ENCODE peak calls at places on chromosomes 16 and 17, in ten cellular contexts. R is mammary epithelial cell, L is thyroid gland, G is body of pancreas, H is stomach, W is left ventricle myocardium inferior, F is A549, Y is right cardiac atrium, M is PC-3, U is aorta. Z is an unnamed sample.

GRCh38 chr17:76005263-76006149 is 4.9 kb downstream of the CDK3 start:
- DNase-seq in U (peak), F (peak), W (peak), M (peak), H (peak), R (peak), G (peak), L (peak), Y (peak), Z (peak)

GRCh38 chr17:1909985-1910384 is 80.2 kb downstream of the RPA1 start:
- DNase-seq in R (no peak), W (no peak), H (no peak), G (no peak), M (no peak), U (no peak), Y (no peak), F (no peak), L (no peak), Z (no peak)

GRCh38 chr16:24610421-24610765 is 71.0 kb downstream of the RBBP6 start:
- DNase-seq in H (no peak), G (peak), F (no peak), L (no peak), W (peak), Y (peak), U (peak), R (peak), M (peak), Z (no peak)

GRCh38 chr16:28596115-28596630 is 677 bp downstream of the SULT1A2 start:
- DNase-seq in M (no peak), G (peak), L (peak), W (no peak), H (no peak), Y (peak), U (no peak), R (no peak), F (no peak), Z (no peak)

GRCh38 chr17:1830288-1830687 is 483 bp downstream of the RPA1 start:
- DNase-seq in H (no peak), R (peak), M (peak), F (peak), L (peak), U (no peak), Y (no peak), G (no peak), W (no peak), Z (no peak)

GRCh38 chr16:71467810-71468209 is 5.8 kb upstream of the ZNF23 start:
- DNase-seq in F (no peak), Y (peak), R (peak), H (no peak), W (no peak), M (peak), L (peak), G (no peak), U (no peak), Z (peak)

GRCh38 chr17:42387221-42387657 is 1.0 kb downstream of the STAT3 start:
- DNase-seq in W (no peak), U (no peak), H (no peak), R (peak), M (no peak), Y (no peak), L (no peak), F (no peak), G (peak), Z (peak)

GRCh38 chr17:72021417-72022041 is 99.3 kb upstream of the SOX9 start:
- DNase-seq in L (no peak), W (no peak), G (no peak), F (no peak), H (no peak), R (no peak), Y (no peak), U (no peak), M (no peak), Z (no peak)

GRCh38 chr17:66691644-66692500 is 143.0 kb upstream of the CACNG5 start:
- DNase-seq in Y (peak), R (no peak), M (peak), G (no peak), H (no peak), U (no peak), W (no peak), L (no peak), F (peak), Z (no peak)

GRCh38 chr17:42894283-42895184 is 6.1 kb upstream of the G6PC1 start:
- DNase-seq in H (peak), Y (no peak), W (no peak), R (no peak), L (no peak), U (peak), M (no peak), G (peak), F (no peak), Z (no peak)

GRCh38 chr17:78039581-78039980 is 81.1 kb downstream of the TNRC6C start:
- DNase-seq in W (no peak), F (no peak), M (no peak), U (no peak), Y (no peak), H (no peak), L (no peak), R (no peak), G (no peak), Z (peak)

GRCh38 chr16:54284319-54284930 is 2.2 kb downstream of the IRX3 start:
- DNase-seq in H (peak), F (no peak), W (no peak), Y (peak), L (peak), U (no peak), M (no peak), R (peak), G (no peak), Z (no peak)

GRCh38 chr17:31549121-31549524 is 157.6 kb downstream of the RAB11FIP4 start:
- DNase-seq in F (peak), Y (no peak), U (no peak), G (no peak), W (no peak), M (no peak), R (no peak), L (peak), H (no peak), Z (peak)

GRCh38 chr17:70050931-70051330 is 24.1 kb upstream of the KCNJ16 start:
- DNase-seq in G (no peak), M (no peak), F (no peak), W (no peak), L (no peak), R (no peak), H (no peak), U (no peak), Y (no peak), Z (no peak)

GRCh38 chr17:70050192-70050591 is 24.8 kb upstream of the KCNJ16 start:
- DNase-seq in L (no peak), R (no peak), H (no peak), G (no peak), W (no peak), M (no peak), U (no peak), Y (no peak), F (no peak), Z (no peak)

GRCh38 chr17:70048020-70048419 is 27.0 kb upstream of the KCNJ16 start:
- DNase-seq in R (no peak), U (no peak), M (no peak), F (no peak), G (no peak), W (no peak), Y (no peak), H (no peak), L (no peak), Z (no peak)

GRCh38 chr17:70054961-70055360 is 20.1 kb upstream of the KCNJ16 start:
- DNase-seq in F (no peak), Y (no peak), L (no peak), H (no peak), W (no peak), G (no peak), M (no peak), R (no peak), U (no peak), Z (no peak)

GRCh38 chr17:70053241-70054234 is 21.5 kb upstream of the KCNJ16 start:
- DNase-seq in U (no peak), W (no peak), H (no peak), F (no peak), G (peak), Y (no peak), R (no peak), L (no peak), M (no peak), Z (no peak)
- H3K27ac ChIP-seq in U (no peak), W (peak), H (peak), F (no peak), G (peak), Y (no peak), R (no peak), L (peak), M (no peak), Z (no peak)

DNA sequence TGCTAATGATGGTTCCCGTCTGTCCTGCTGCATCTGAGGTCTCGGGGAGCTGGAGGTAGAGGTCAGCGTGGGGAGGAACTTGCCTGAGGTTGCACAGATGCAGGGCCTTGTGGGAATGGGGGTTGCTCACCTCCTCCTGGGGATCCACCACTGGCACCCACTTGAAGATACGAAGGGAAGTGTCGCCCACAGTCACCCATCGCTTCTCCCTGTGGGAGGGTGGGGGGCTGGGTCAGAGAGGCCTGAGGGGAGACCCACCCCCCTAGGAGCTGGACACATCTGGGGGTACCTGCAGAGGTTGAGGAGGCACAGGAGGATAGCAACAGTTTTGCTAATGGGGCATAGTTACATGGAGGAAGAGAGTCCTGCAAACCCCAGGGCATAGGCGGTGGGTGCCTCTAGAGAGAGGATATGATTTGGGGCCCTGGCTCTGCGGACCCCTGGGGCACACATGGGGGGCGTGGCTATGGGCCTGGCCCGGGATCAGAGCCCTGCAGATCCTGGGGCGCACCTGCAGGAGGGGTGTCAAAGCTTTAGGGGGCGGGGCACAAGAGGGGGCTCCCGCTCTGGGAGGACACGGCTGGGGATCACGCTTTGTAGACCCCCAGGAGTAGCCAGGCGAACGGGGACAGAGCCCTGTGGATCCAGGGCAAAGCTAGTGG is 664 bp downstream of the BCL7C start:
- DNase-seq in U (peak), Y (peak), L (peak), R (no peak), G (no peak), W (no peak), H (no peak), F (no peak), M (no peak), Z (peak)
- H3K27ac ChIP-seq in U (peak), Y (peak), L (peak), R (peak), G (peak), W (peak), H (peak), F (peak), M (no peak), Z (peak)

GRCh38 chr16:75379339-75379738 is 54.0 kb downstream of the CFDP1 start:
- DNase-seq in U (no peak), W (no peak), G (no peak), R (no peak), L (no peak), Y (no peak), M (no peak), F (no peak), H (no peak), Z (no peak)
- H3K27ac ChIP-seq in U (no peak), W (no peak), G (no peak), R (peak), L (no peak), Y (no peak), M (peak), F (no peak), H (no peak), Z (no peak)

DNA sequence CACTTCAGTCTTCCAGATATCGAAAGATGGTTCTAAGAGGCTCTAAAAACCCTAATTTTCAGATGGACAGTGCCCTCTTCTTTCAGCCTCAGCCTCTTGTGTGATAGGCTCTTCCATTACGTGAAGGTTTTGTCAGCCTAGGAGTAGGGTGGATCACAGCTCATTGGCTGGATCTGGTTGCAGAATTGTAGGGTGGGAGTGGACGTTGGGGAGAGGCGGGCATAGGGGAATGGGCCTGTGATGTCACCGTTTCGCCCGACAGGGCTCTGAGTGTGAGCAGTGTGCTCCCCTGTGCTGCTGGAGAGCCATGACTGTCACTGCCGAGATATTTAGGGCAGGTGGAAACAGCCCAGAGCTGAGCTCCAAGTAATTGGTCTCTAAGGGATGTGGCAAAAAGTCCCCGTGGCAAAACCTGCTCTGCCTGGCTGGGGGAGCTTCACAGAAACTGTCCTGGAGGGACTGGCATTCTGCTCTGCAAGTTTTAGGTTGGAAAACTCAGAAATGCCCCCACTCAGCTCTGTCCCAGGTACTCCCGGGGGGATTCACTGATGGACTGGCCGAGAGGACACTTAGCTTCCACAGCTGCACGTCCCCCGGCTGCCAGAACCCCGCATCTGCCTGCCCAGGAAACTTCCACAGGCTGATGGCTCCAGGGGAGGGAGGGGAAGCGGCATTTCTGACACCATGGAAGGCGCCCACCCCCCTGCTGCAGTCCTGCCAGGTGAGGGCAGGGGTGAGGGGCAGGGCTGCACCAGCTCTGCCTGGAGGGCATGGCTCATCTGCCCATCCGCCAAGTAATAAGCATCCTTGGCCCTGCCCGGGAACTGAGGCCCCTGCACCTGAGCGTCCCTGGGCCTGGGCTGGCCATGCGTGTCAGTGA is 6.0 kb upstream of the WFIKKN1 start:
- DNase-seq in R (no peak), Y (no peak), W (no peak), L (no peak), H (no peak), G (no peak), F (no peak), M (no peak), U (no peak), Z (no peak)
- H3K27ac ChIP-seq in R (no peak), Y (no peak), W (no peak), L (no peak), H (no peak), G (no peak), F (peak), M (no peak), U (no peak), Z (no peak)

GRCh38 chr17:4733073-4733531 is 1.9 kb downstream of the MED11 start:
- DNase-seq in R (no peak), G (peak), U (no peak), F (no peak), M (no peak), L (no peak), H (no peak), Y (peak), W (no peak), Z (no peak)
- H3K27ac ChIP-seq in R (no peak), G (peak), U (no peak), F (no peak), M (no peak), L (no peak), H (peak), Y (no peak), W (no peak), Z (no peak)

GRCh38 chr16:8864480-8864879 is 4.3 kb downstream of the CARHSP1 start:
- DNase-seq in R (no peak), M (no peak), G (no peak), L (no peak), Y (peak), F (no peak), H (no peak), U (no peak), W (no peak), Z (no peak)
- H3K27ac ChIP-seq in R (no peak), M (no peak), G (peak), L (peak), Y (peak), F (peak), H (peak), U (no peak), W (peak), Z (no peak)

GRCh38 chr17:65254166-65254565 is 117.0 kb downstream of the RGS9 start:
- DNase-seq in G (no peak), W (no peak), L (no peak), U (no peak), H (no peak), Y (no peak), R (no peak), F (no peak), M (peak), Z (peak)
- H3K27ac ChIP-seq in G (no peak), W (no peak), L (no peak), U (no peak), H (no peak), Y (no peak), R (no peak), F (no peak), M (no peak), Z (no peak)